ENCODE peak calls at places on chromosomes 7 and 10, in six cellular contexts. A is upper lobe of left lung, T is HepG2, X is A549, Y is GM12878, K is K562. I is an unnamed sample.

GRCh38 chr7:41834805-41835694 is 132.2 kb upstream of the INHBA start:
- ATAC-seq in X (no peak), T (no peak), K (no peak), A (peak; percentile 60), Y (no peak), I (peak; percentile 85)

GRCh38 chr7:141674702-141675101 is 27.3 kb downstream of the DENND11 start:
- ATAC-seq in Y (peak; percentile 70), T (peak; percentile 86), X (peak; percentile 60), A (peak; percentile 49), K (peak; percentile 96), I (no peak)

GRCh38 chr7:5429253-5429856 is 5.7 kb upstream of the TNRC18 start:
- ATAC-seq in Y (peak; percentile 65), K (peak; percentile 27), T (peak; percentile 23), A (no peak), X (no peak), I (no peak)

GRCh38 chr7:140601566-140602174 is 38.9 kb downstream of the DENND2A start:
- ATAC-seq in T (no peak), X (no peak), Y (no peak), A (no peak), K (peak; percentile 48), I (no peak)

GRCh38 chr7:106217089-106217542 is 67.7 kb downstream of the NAMPT start:
- ATAC-seq in Y (no peak), K (peak; percentile 44), T (no peak), X (peak; percentile 87), A (peak; percentile 88), I (peak; percentile 83)

GRCh38 chr10:67520924-67521520 is 175.0 kb downstream of the CTNNA3 start:
- ATAC-seq in Y (peak; percentile 97), T (peak; percentile 92), A (peak; percentile 76), K (peak; percentile 75), X (peak; percentile 97), I (no peak)

GRCh38 chr10:66322261-66322660 is 603.6 kb upstream of the LRRTM3 start:
- ATAC-seq in Y (no peak), K (no peak), A (no peak), X (no peak), T (peak; percentile 49), I (no peak)

GRCh38 chr7:131188367-131189339 is 139.0 kb upstream of the MKLN1 start:
- ATAC-seq in T (no peak), K (peak; percentile 78), A (peak; percentile 92), X (peak; percentile 74), Y (peak; percentile 97), I (peak; percentile 87)

GRCh38 chr7:142773937-142774744 is 3.4 kb downstream of the PRSS2 start:
- ATAC-seq in X (no peak), A (no peak), T (no peak), K (no peak), Y (no peak), I (no peak)

GRCh38 chr7:142777318-142777717 is 6.5 kb downstream of the PRSS2 start:
- ATAC-seq in A (no peak), X (no peak), Y (no peak), K (no peak), T (no peak), I (no peak)

GRCh38 chr7:142774826-142775225 is 4.1 kb downstream of the PRSS2 start:
- ATAC-seq in K (no peak), T (no peak), Y (no peak), A (no peak), X (no peak), I (no peak)

GRCh38 chr7:142773230-142773629 is 2.5 kb downstream of the PRSS2 start:
- ATAC-seq in A (no peak), T (no peak), X (no peak), Y (no peak), K (no peak), I (no peak)

GRCh38 chr7:142776206-142776844 is 5.6 kb downstream of the PRSS2 start:
- ATAC-seq in K (no peak), Y (no peak), T (no peak), A (no peak), X (no peak), I (no peak)
- TF ChIP-seq EP300 in K (no peak), Y (no peak), T (no peak), A (no peak), X (no peak), I (no peak)

GRCh38 chr10:102409604-102410426 is 8.8 kb downstream of the PSD start:
- ATAC-seq in T (no peak), K (no peak), A (no peak), Y (no peak), X (no peak), I (no peak)

GRCh38 chr10:102411341-102412255 is 7.0 kb downstream of the PSD start:
- ATAC-seq in K (no peak), Y (no peak), X (no peak), A (no peak), T (no peak), I (no peak)

GRCh38 chr10:102408728-102409603 is 9.6 kb downstream of the PSD start:
- ATAC-seq in A (peak; percentile 30), Y (peak; percentile 8), T (peak; percentile 34), X (peak; percentile 9), K (peak; percentile 63), I (peak; percentile 43)

GRCh38 chr10:102412293-102412692 is 6.3 kb downstream of the PSD start:
- ATAC-seq in T (no peak), K (no peak), X (no peak), A (no peak), Y (no peak), I (no peak)

GRCh38 chr10:102410427-102411073 is 8.0 kb downstream of the PSD start:
- ATAC-seq in T (no peak), A (no peak), Y (no peak), X (no peak), K (no peak), I (no peak)
- TF ChIP-seq EP300 in T (no peak), A (no peak), Y (no peak), X (no peak), K (no peak), I (no peak)

DNA sequence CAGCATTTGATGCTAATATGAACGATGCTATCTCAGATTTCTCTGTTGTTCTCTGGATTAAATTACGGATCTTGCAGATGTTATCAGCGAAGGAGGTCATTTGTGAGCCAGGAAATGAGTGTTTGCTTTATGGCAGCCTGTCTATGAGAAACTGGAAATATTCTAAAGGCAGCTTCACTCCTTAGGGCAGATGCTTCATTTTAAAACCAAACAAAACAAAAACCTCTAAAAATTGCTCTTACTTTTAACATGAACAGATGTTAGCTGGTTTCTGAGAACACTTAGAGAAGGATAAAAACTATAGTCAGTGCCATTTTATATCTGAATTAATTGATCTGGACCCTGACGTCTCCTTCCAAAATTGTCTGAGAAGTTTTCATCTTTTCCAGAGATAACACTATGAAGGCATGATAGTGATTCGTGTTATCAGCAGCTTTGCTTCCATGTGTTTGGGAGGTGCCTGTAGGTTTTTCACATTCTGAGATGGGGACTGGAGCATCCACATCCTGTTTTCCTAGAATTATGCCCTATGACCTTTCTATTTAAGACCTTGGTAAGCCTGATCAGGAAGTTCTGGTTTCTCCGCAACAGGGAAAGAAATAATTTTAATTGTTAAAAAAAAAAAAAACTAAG is 53.1 kb downstream of the CPED1 start:
- ATAC-seq in X (no peak), A (no peak), K (peak; percentile 1), T (no peak), Y (no peak), I (no peak)
- TF ChIP-seq EP300 in X (no peak), A (no peak), K (peak; percentile 97), T (no peak), Y (no peak), I (no peak)

GRCh38 chr10:10599994-10600393 is 417.7 kb upstream of the CELF2 start:
- ATAC-seq in A (no peak), T (no peak), Y (no peak), X (no peak), K (no peak), I (no peak)

GRCh38 chr10:10609379-10609955 is 408.2 kb upstream of the CELF2 start:
- ATAC-seq in T (no peak), Y (no peak), A (no peak), K (no peak), X (no peak), I (no peak)

DNA sequence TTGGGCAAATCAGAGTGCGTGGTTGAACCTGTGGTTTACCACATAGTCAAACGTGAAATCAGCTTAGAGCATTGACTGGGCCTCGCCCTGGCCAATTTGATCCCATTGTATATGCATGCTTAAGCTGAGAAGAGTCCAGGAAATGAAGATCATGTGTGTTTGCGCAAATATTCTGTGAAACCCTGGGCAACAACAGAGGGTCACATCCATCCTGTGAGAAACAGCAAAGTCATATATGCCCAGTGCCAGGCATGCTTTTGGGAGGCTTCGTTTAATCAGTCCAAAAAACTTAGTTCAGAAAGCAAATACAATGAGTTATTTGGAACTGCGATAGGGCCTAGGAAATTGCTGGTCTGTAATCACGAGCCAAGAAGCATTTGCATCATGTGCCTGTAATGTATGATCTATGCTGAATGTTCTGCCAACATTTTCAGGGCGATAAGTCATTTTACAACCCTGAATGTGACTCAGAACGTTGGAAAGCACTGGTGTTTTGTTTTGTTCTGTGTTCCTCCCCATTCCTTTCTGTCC is 412.1 kb upstream of the CELF2 start:
- ATAC-seq in K (no peak), Y (no peak), T (no peak), A (peak; percentile 91), X (no peak), I (peak; percentile 92)
- TF ChIP-seq EP300 in K (no peak), Y (no peak), T (no peak), A (no peak), X (no peak), I (no peak)

GRCh38 chr10:79068203-79068561 is 584 bp upstream of the ZMIZ1 start:
- ATAC-seq in X (peak; percentile 5), Y (peak; percentile 9), T (no peak), A (no peak), K (peak; percentile 8), I (no peak)

GRCh38 chr10:79066460-79067240 is 2.1 kb upstream of the ZMIZ1 start:
- ATAC-seq in T (peak; percentile 69), X (peak; percentile 60), A (peak; percentile 37), K (peak; percentile 51), Y (peak; percentile 5), I (peak; percentile 2)

GRCh38 chr10:79065853-79066252 is 2.9 kb upstream of the ZMIZ1 start:
- ATAC-seq in X (no peak), K (no peak), T (no peak), A (no peak), Y (no peak), I (no peak)

GRCh38 chr10:79068562-79069324 is at the start of gene ZMIZ1:
- ATAC-seq in Y (peak; percentile 58), A (peak; percentile 77), X (peak; percentile 46), T (peak; percentile 7), K (peak; percentile 68), I (peak; percentile 57)

DNA sequence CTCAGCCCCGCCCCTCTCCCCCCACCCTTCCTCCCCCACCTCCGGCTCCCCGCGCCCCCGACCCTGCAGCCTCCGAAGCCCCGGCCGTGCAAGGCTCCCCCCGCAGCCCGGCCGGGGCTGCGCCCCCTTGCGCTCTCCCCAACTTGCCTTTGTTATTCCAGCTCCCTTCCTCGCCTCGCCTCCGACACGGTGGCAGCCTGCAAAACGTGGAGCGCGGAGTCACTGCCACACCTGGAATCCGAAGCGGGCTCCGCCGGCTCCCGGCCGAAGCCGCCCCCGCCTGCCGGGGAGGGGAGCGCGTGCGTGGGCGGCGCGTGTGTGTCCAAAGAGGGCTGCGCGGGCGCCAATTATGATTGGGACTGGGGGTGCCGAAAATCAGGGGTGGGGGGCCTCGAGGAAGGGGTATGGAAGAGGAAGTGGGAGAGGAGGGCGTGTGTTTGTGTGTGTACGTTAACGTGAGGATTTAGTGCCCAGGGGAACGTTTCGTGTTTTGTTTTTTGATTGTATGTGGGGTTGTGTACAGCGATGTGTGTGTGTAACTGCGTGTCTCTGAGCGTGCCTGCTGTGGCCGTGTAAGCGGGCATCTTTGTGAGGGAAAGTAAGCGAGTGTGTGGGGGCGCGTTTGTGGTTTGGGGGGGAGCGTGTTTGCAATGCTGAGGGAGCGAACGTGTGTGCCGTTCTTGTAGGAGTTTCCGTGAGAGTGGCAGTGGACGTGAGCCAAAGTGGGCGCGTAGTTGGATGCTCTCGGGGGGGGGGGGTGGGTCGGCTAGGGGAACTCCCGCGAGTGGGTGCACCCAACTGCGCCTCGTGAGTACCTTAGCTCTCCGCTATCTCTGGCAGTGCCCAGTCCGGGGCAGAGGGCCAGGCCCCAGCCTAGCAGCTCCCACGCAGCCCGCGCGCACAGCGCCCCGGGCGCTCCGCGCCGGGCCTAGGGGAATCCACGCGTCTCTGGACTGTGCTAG is 1.2 kb upstream of the ZMIZ1 start:
- ATAC-seq in A (peak; percentile 70), X (peak; percentile 20), T (peak; percentile 39), K (peak; percentile 50), Y (peak; percentile 37), I (peak; percentile 17)
- TF ChIP-seq EP300 in A (no peak), X (no peak), T (no peak), K (peak; percentile 42), Y (no peak), I (no peak)